ENCODE peak calls at places on chromosomes 11 and 22, in ten cellular contexts. H, X, A, T, D, B, V, K, E and G are unnamed samples.

GRCh38 chr11:76892305-76892704 is 31.6 kb downstream of the ACER3 start:
- DNase-seq in H (no peak), X (no peak), A (no peak), T (no peak), D (no peak), B (no peak), V (no peak), K (no peak), E (no peak), G (no peak)

GRCh38 chr22:28442264-28442950 is 237.2 kb downstream of the TTC28 start:
- DNase-seq in H (peak; percentile 69), X (peak; percentile 62), A (peak; percentile 84), T (peak; percentile 69), D (no peak), B (peak; percentile 78), V (peak; percentile 48), K (peak; percentile 79), E (peak; percentile 50), G (peak; percentile 44)

GRCh38 chr22:29623553-29624169 is 20.2 kb downstream of the NF2 start:
- DNase-seq in H (no peak), X (no peak), A (no peak), T (no peak), D (no peak), B (no peak), V (no peak), K (no peak), E (no peak), G (no peak)

GRCh38 chr11:78045851-78046485 is 17.7 kb upstream of the THRSP start:
- DNase-seq in H (peak; percentile 79), X (peak; percentile 74), A (peak; percentile 77), T (peak; percentile 59), D (peak; percentile 67), B (peak; percentile 84), V (peak; percentile 64), K (peak; percentile 89), E (peak; percentile 59), G (peak; percentile 75)

GRCh38 chr11:59181746-59182456 is 10.0 kb downstream of the DTX4 start:
- DNase-seq in H (no peak), X (no peak), A (no peak), T (no peak), D (no peak), B (no peak), V (no peak), K (no peak), E (no peak), G (no peak)

GRCh38 chr11:79312591-79313267 is 128.1 kb downstream of the TENM4 start:
- DNase-seq in H (no peak), X (no peak), A (no peak), T (peak; percentile 38), D (no peak), B (no peak), V (no peak), K (no peak), E (no peak), G (no peak)

GRCh38 chr11:35011944-35012343 is 95.5 kb downstream of the PDHX start:
- DNase-seq in H (no peak), X (no peak), A (no peak), T (no peak), D (no peak), B (no peak), V (no peak), K (no peak), E (no peak), G (no peak)

GRCh38 chr11:44955019-44955738 is 4.5 kb upstream of the TP53I11 start:
- DNase-seq in H (no peak), X (peak; percentile 67), A (peak; percentile 90), T (peak; percentile 92), D (no peak), B (peak; percentile 74), V (no peak), K (no peak), E (peak; percentile 28), G (no peak)

GRCh38 chr11:47144541-47144940 is 32.1 kb downstream of the ARFGAP2 start:
- DNase-seq in H (no peak), X (no peak), A (no peak), T (no peak), D (no peak), B (no peak), V (no peak), K (no peak), E (no peak), G (no peak)